ENCODE peak calls at places on chromosomes 6 and 20, in four cellular contexts. N is GM12878, L is SK-N-SH, D is K562. Z is an unnamed sample.

GRCh38 chr6:125913864-125914351 is 42.7 kb upstream of the HINT3 start:
- DNase-seq in N (no peak), L (no peak), D (no peak), Z (no peak)

GRCh38 chr6:159778542-159778941 is 10.9 kb downstream of the TCP1 start:
- DNase-seq in D (peak; percentile 46), N (no peak), L (no peak), Z (no peak)

GRCh38 chr6:139701695-139702094 is 327.2 kb upstream of the CITED2 start:
- DNase-seq in D (no peak), L (no peak), N (no peak), Z (no peak)

GRCh38 chr6:19415605-19416326 is 421.4 kb upstream of the ID4 start:
- DNase-seq in D (no peak), N (no peak), L (no peak), Z (no peak)

GRCh38 chr6:42745083-42745637 is 743 bp downstream of the TBCC start:
- DNase-seq in N (no peak), L (peak; percentile 47), D (peak; percentile 43), Z (peak; percentile 21)

GRCh38 chr6:4021133-4021861 is 57.6 kb downstream of the FAM217A start:
- DNase-seq in N (peak; percentile 83), L (peak; percentile 91), D (peak; percentile 77), Z (peak; percentile 90)

GRCh38 chr6:30752164-30752927 is 8.0 kb upstream of the IER3 start:
- DNase-seq in L (peak; percentile 64), N (no peak), D (no peak), Z (no peak)

GRCh38 chr6:114376611-114377206 is 33.9 kb upstream of the HS3ST5 start:
- DNase-seq in L (no peak), N (no peak), D (no peak), Z (no peak)

GRCh38 chr6:157434349-157435016 is 53.5 kb downstream of the ZDHHC14 start:
- DNase-seq in L (no peak), D (no peak), N (no peak), Z (no peak)

GRCh38 chr20:57582432-57583288 is 21.8 kb downstream of the PCK1 start:
- DNase-seq in D (peak; percentile 40), N (no peak), L (peak; percentile 74), Z (peak; percentile 52)

GRCh38 chr6:105431226-105431625 is 28.3 kb upstream of the PREP start:
- DNase-seq in L (peak; percentile 19), D (no peak), N (no peak), Z (no peak)
- TF ChIP-seq USF1 in L (no peak), D (no peak), N (no peak), Z (no peak)

GRCh38 chr6:170114187-170114945 is 176.5 kb downstream of the DLL1 start:
- DNase-seq in L (peak; percentile 6), D (no peak), N (no peak), Z (peak; percentile 3)

GRCh38 chr6:170113141-170113540 is 177.7 kb downstream of the DLL1 start:
- DNase-seq in D (no peak), N (no peak), L (no peak), Z (peak; percentile 1)

GRCh38 chr6:170111141-170111664 is 179.7 kb downstream of the DLL1 start:
- DNase-seq in D (no peak), N (no peak), L (no peak), Z (peak; percentile 1)

GRCh38 chr6:170111816-170112582 is 178.9 kb downstream of the DLL1 start:
- DNase-seq in D (no peak), L (peak; percentile 9), N (no peak), Z (no peak)

DNA sequence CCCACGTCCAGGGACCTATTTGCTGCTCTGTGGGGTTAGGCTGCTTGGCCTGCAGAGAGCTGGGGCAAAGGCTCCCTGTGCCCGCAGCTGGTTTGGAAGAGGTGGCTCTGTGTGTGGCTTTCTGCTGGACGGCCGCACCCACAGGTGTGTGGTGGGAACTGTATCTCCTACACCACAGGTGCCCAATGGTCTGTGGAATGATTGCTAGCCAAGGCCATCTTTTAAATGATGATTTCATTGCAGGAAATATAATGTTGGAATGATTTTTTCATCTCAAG is 178.4 kb downstream of the DLL1 start:
- DNase-seq in N (no peak), L (peak; percentile 5), D (no peak), Z (no peak)
- TF ChIP-seq USF1 in N (no peak), L (no peak), D (no peak), Z (no peak)

GRCh38 chr20:45467172-45467571 is 2.4 kb upstream of the WFDC2 start:
- DNase-seq in D (no peak), L (no peak), N (no peak), Z (no peak)

GRCh38 chr20:45467861-45468260 is 1.7 kb upstream of the WFDC2 start:
- DNase-seq in N (no peak), L (no peak), D (no peak), Z (no peak)

GRCh38 chr20:45470262-45470931 is 844 bp downstream of the WFDC2 start:
- DNase-seq in D (no peak), L (peak; percentile 73), N (no peak), Z (peak; percentile 69)

GRCh38 chr20:45470939-45471338 is 1.4 kb downstream of the WFDC2 start:
- DNase-seq in N (no peak), D (no peak), L (no peak), Z (no peak)

GRCh38 chr20:45469336-45470261 is at the start of gene WFDC2:
- DNase-seq in L (no peak), D (no peak), N (no peak), Z (peak; percentile 68)
- TF ChIP-seq USF1 in L (no peak), D (no peak), N (no peak), Z (no peak)

GRCh38 chr20:5180933-5181332 is 54.1 kb downstream of the CDS2 start:
- DNase-seq in N (no peak), L (no peak), D (no peak), Z (no peak)
- TF ChIP-seq USF1 in N (no peak), L (no peak), D (no peak), Z (no peak)

DNA sequence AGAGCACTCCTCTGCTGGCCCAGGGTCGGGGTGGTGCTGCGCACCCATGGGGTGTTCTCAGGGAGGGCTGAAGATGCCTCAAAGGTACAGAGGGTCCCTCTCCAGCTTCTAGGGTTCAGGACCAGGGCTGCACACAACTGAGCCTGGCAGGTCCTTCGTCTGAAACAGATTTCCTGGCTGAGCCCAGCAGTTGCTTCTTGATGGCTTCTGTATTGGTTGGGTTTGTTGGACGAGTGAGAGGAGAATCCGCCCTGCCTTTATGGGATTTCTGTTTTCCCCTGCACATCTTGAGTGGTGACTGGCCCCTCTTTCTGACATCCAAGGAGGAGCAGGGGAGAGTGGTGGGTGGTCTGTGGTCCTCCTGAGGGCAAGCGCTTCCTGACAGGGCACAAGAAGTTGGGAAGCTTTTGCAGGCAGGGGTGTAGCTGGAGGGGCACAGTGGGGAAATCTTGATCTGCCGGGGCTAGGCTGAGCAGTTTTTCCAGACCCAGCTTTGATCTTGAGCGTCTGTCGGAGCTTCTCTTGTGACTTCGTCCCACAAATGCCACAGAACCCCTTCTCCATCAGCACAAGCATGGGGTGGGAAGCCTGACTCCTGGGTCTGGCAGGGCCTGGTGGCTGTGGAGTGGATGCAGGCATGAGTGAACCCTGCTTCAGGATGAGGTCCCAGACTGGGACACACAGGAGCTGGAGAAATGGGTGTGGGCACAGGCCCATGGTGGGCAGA is 116.5 kb downstream of the SYNDIG1 start:
- DNase-seq in N (no peak), D (no peak), L (no peak), Z (no peak)
- TF ChIP-seq USF1 in N (no peak), D (no peak), L (no peak), Z (no peak)